ENCODE peak calls at places on chromosomes 5 and 9, in eight cellular contexts. M is sigmoid colon, O is ovary, U is GM12878, S is transverse colon, V is stomach, H is upper lobe of left lung, D is A549. Z is an unnamed sample.

GRCh38 chr5:476102-476813 is 33.3 kb downstream of the EXOC3 start:
- DNase-seq in M (peak; percentile 58), O (no peak), U (no peak), S (no peak), V (no peak), H (peak; percentile 83), D (no peak), Z (no peak)

GRCh38 chr5:80961376-80962281 is 1.5 kb downstream of the RASGRF2 start:
- DNase-seq in M (no peak), O (no peak), U (no peak), S (peak; percentile 23), V (no peak), H (no peak), D (no peak), Z (no peak)

GRCh38 chr9:108836771-108837170 is 19.0 kb downstream of the ACTL7B start:
- DNase-seq in M (no peak), O (no peak), U (no peak), S (no peak), V (no peak), H (no peak), D (no peak), Z (no peak)

GRCh38 chr9:21996438-21996837 is 1.8 kb downstream of the CDKN2B-AS1 start:
- DNase-seq in M (no peak), O (no peak), U (no peak), S (no peak), V (no peak), H (no peak), D (no peak), Z (no peak)

GRCh38 chr9:29514336-29514735 is 1941.1 kb upstream of the C9orf72 start:
- DNase-seq in M (no peak), O (no peak), U (no peak), S (no peak), V (no peak), H (peak; percentile 37), D (peak; percentile 1), Z (peak; percentile 69)

GRCh38 chr9:130268521-130269131 is 3.1 kb downstream of the HMCN2 start:
- DNase-seq in M (peak; percentile 86), O (no peak), U (no peak), S (no peak), V (no peak), H (no peak), D (no peak), Z (peak; percentile 69)

GRCh38 chr9:128995791-128996190 is 32.3 kb downstream of the SH3GLB2 start:
- DNase-seq in M (peak; percentile 22), O (no peak), U (no peak), S (no peak), V (no peak), H (no peak), D (no peak), Z (no peak)

GRCh38 chr5:14328144-14328543 is 185.0 kb downstream of the TRIO start:
- DNase-seq in M (no peak), O (no peak), U (no peak), S (no peak), V (no peak), H (no peak), D (no peak), Z (no peak)

GRCh38 chr9:123281659-123282342 is 13.4 kb upstream of the STRBP start:
- DNase-seq in M (no peak), O (no peak), U (no peak), S (no peak), V (no peak), H (no peak), D (no peak), Z (no peak)

GRCh38 chr9:101605547-101605946 is 10.8 kb upstream of the PPP3R2 start:
- DNase-seq in M (no peak), O (no peak), U (no peak), S (no peak), V (no peak), H (no peak), D (no peak), Z (no peak)

GRCh38 chr9:101604287-101604686 is 9.5 kb upstream of the PPP3R2 start:
- DNase-seq in M (no peak), O (no peak), U (no peak), S (no peak), V (no peak), H (no peak), D (no peak), Z (no peak)

DNA sequence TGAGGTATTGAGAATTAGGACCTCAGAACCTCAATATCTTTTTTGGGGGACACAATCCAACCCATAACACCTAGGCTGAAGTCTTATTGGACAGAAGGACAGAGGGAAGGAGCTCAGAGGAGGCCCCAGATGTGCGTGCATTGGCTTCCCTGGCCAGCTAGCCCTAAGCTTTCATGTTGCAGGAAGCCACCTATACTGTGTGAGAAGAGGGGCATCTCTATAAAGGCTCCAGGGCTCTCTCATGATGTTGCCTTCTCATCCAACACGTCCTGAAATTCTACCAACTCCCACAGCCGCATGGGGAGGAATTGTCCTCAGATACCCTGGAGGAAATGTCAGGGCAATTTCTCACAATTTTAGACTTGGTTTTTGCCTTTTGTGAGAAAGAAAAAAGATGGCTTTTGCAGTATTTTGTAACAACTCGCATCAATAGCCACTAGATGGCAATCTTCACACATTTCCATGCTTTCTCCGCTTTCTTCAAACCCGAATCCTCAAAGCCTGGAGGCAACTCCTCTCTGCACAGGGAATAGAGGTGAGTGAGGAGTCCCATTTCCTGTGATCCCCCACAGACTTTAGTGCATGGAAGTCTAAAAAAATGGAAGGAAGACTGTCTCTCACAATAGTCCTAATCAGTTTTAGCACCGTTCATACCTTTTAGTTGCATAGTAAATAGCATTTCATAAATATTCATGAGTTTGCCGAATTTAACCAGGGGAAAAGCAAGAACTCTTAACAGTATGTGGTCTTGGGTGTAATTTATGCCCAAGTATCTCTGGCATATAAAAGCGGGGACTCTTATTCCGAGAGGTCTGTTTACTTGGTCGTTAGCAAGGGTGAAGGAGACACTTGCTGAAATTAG is 7.4 kb upstream of the PPP3R2 start:
- DNase-seq in M (no peak), O (peak; percentile 16), U (no peak), S (no peak), V (no peak), H (no peak), D (peak; percentile 53), Z (no peak)
- H3K4me3 ChIP-seq in M (no peak overlapping the region), O (no peak overlapping the region), U (no peak overlapping the region), S (no peak overlapping the region), V (no peak overlapping the region), H (no peak overlapping the region), D (no peak overlapping the region), Z (no peak overlapping the region)

DNA sequence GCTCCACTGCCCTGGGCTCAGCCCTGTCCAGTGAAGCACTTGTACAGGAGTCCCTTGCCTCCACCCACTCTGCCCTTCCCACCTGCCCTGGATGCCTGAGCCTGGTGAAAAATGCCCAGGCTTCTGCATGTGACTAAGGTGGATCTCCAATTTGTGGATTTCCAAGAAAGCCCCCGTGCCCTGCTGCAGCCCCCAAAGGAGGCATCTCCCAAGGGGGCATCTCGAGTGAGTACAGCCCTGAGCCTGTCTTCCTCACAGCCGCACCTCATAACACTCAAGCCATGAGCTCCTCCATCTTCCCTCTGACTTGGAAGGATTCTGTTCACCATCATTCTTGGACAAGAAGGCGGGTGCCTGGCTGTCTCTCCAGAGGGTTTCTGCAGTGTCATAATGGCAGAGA is 158.0 kb upstream of the PPP1R26 start:
- DNase-seq in M (no peak), O (no peak), U (no peak), S (no peak), V (no peak), H (no peak), D (no peak), Z (no peak)
- TF ChIP-seq EP300 in M (no peak), O (no peak), U (no peak), S (no peak), V (no peak), H (no peak), D (no peak), Z (no peak)

GRCh38 chr9:34591911-34592866 is 2.7 kb upstream of the CNTFR start:
- DNase-seq in M (no peak), O (no peak), U (no peak), S (no peak), V (no peak), H (no peak), D (no peak), Z (no peak)
- H3K4me3 ChIP-seq in M (no peak overlapping the region), O (no peak overlapping the region), U (no peak overlapping the region), S (no peak overlapping the region), V (no peak overlapping the region), H (no peak overlapping the region), D (no peak overlapping the region), Z (peak overlapping the region; percentile 66)

DNA sequence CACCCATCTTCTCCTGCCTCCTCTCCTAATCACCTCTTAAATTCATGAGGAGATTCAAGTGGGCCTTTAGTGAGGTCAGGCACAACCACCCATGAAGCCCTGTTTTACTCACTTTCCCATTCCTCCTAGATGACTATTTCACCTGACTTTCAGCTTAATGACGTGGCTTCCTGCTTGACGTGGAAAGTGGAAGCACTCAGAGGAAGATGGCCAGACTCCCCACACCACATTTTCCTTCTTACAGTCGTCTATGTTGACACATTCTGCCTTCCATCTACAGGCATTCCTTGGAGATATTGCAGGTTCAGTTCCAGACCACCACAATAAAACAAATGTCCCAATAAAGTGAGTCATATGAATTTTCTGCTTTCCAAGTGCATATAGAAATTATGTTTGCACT is 146.4 kb upstream of the TAS2R1 start:
- DNase-seq in M (no peak), O (no peak), U (no peak), S (no peak), V (no peak), H (no peak), D (no peak), Z (no peak)
- TF ChIP-seq EP300 in M (no peak), O (no peak), U (no peak), S (no peak), V (no peak), H (no peak), D (no peak), Z (no peak)

DNA sequence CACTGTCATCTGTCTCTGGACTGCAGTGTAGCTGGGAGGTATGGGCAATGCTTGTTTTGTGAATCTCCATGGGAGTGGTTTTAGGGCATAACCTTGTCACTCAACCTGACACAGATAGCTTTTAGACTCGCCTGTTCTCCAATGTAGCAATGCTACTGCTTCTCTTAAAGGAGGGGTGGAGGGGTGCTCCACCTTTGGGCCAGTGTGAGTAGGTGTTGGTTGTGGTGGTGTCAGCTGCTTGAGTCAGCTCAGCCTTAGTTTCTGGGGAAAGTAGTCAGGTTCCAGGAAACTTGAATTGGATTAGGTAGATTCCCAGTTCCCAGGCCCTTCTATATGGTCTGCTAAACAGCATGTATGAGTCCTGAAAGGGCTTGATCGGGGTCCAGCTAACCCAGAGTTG is 91.2 kb upstream of the PLPPR1 start:
- DNase-seq in M (no peak), O (no peak), U (no peak), S (no peak), V (no peak), H (no peak), D (no peak), Z (no peak)
- H3K4me3 ChIP-seq in M (no peak overlapping the region), O (no peak overlapping the region), U (no peak overlapping the region), S (no peak overlapping the region), V (no peak overlapping the region), H (no peak overlapping the region), D (no peak overlapping the region), Z (no peak overlapping the region)

DNA sequence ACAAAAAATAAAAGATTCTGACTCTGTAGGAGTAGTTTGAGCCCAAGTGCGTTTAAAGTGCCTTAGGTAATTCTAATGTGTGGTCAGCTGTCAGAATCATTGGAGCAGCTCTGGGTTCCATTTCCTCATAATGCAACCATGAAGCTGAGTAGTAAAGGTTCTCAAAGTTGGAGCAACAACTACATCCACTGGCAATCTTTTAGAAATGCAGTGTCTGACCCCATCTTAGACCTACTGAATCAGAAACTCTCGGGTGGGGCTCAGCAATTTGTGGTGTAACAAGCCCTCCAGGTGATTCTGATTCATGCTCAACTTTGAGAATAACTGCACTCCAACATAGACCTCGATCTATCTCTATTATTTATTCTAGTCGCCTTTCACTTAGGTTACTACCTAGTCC is 7.6 kb upstream of the ALDH1A1 start:
- DNase-seq in M (no peak), O (no peak), U (no peak), S (no peak), V (no peak), H (no peak), D (peak; percentile 70), Z (no peak)
- TF ChIP-seq EP300 in M (no peak), O (no peak), U (no peak), S (no peak), V (no peak), H (no peak), D (no peak), Z (no peak)